ENCODE peak calls at places on chromosomes 1 and 21, in eight cellular contexts. Z, V, E, B, K, C, H and N are unnamed samples.
A peak's percentile ranks its signal among the peaks of the same experiment; 100 is the strongest.

GRCh38 chr21:38794978-38795377 is 10.8 kb upstream of the ETS2 start:
- DNase-seq in Z (no peak), V (no peak), E (no peak), B (no peak), K (no peak), C (no peak), H (no peak), N (no peak)

GRCh38 chr21:32920474-32920873 is 105.3 kb upstream of the OLIG2 start:
- DNase-seq in Z (no peak), V (peak; percentile 32), E (no peak), B (no peak), K (no peak), C (no peak), H (no peak), N (no peak)

GRCh38 chr1:230424440-230425251 is 1.5 kb downstream of the PGBD5 start:
- DNase-seq in Z (no peak), V (peak; percentile 48), E (no peak), B (no peak), K (no peak), C (no peak), H (no peak), N (no peak)

GRCh38 chr1:95625224-95625623 is 391.2 kb downstream of the RWDD3 start:
- DNase-seq in Z (no peak), V (no peak), E (no peak), B (no peak), K (no peak), C (no peak), H (no peak), N (no peak)

GRCh38 chr1:14438127-14438769 is 160.2 kb upstream of the KAZN start:
- DNase-seq in Z (no peak), V (no peak), E (no peak), B (no peak), K (no peak), C (no peak), H (no peak), N (no peak)

GRCh38 chr1:156276966-156277381 is 5.7 kb downstream of the SMG5 start:
- DNase-seq in Z (no peak), V (no peak), E (no peak), B (no peak), K (no peak), C (no peak), H (no peak), N (no peak)

GRCh38 chr1:228185641-228185965 is 20.0 kb downstream of the IBA57 start:
- DNase-seq in Z (no peak), V (no peak), E (no peak), B (no peak), K (no peak), C (no peak), H (no peak), N (no peak)

GRCh38 chr1:157955269-157955668 is 38.2 kb upstream of the KIRREL1 start:
- DNase-seq in Z (no peak), V (no peak), E (no peak), B (no peak), K (no peak), C (no peak), H (no peak), N (no peak)

GRCh38 chr1:10686404-10687040 is 109.9 kb downstream of the CASZ1 start:
- DNase-seq in Z (no peak), V (no peak), E (no peak), B (no peak), K (no peak), C (no peak), H (no peak), N (peak; percentile 24)

GRCh38 chr1:115411388-115412063 is 73.5 kb upstream of the NGF start:
- DNase-seq in Z (no peak), V (no peak), E (no peak), B (no peak), K (no peak), C (peak; percentile 80), H (no peak), N (no peak)

GRCh38 chr1:55231745-55232144 is 16.6 kb upstream of the USP24 start:
- DNase-seq in Z (no peak), V (no peak), E (no peak), B (no peak), K (no peak), C (no peak), H (no peak), N (no peak)

GRCh38 chr1:55347786-55348185 is 132.6 kb upstream of the USP24 start:
- DNase-seq in Z (no peak), V (no peak), E (no peak), B (no peak), K (no peak), C (no peak), H (no peak), N (no peak)

GRCh38 chr1:154968731-154969130 is 1.8 kb downstream of the SHC1 start:
- DNase-seq in Z (no peak), V (no peak), E (no peak), B (no peak), K (no peak), C (no peak), H (no peak), N (no peak)

GRCh38 chr1:163561570-163562295 is 240.0 kb downstream of the NUF2 start:
- DNase-seq in Z (no peak), V (peak; percentile 66), E (no peak), B (no peak), K (no peak), C (no peak), H (no peak), N (no peak)

GRCh38 chr1:165303415-165303814 is 53.1 kb downstream of the LMX1A start:
- DNase-seq in Z (no peak), V (no peak), E (no peak), B (no peak), K (no peak), C (no peak), H (no peak), N (no peak)

GRCh38 chr1:97942161-97943123 is 21.6 kb upstream of the DPYD start:
- DNase-seq in Z (no peak), V (no peak), E (no peak), B (no peak), K (no peak), C (no peak), H (no peak), N (no peak)

GRCh38 chr1:25064465-25065238 is 134.6 kb upstream of the RUNX3 start:
- DNase-seq in Z (peak; percentile 26), V (no peak), E (no peak), B (no peak), K (no peak), C (no peak), H (no peak), N (no peak)

GRCh38 chr21:38434913-38435533 is 63.3 kb downstream of the ERG start:
- DNase-seq in Z (no peak), V (no peak), E (no peak), B (no peak), K (no peak), C (no peak), H (no peak), N (peak; percentile 40)

GRCh38 chr1:110196917-110197782 is 13.0 kb upstream of the KCNC4 start:
- DNase-seq in Z (no peak), V (peak; percentile 50), E (peak; percentile 35), B (peak; percentile 60), K (peak; percentile 37), C (no peak), H (no peak), N (peak; percentile 65)

GRCh38 chr1:225866061-225866844 is 15.9 kb downstream of the TMEM63A start:
- DNase-seq in Z (peak; percentile 60), V (no peak), E (peak; percentile 57), B (peak; percentile 42), K (no peak), C (no peak), H (no peak), N (peak; percentile 44)